ENCODE peak calls at places on chromosomes 5 and 9, in nine cellular contexts. One of them, this sample, is unnamed.

GRCh38 chr9:98808411-98808815 is 943 bp downstream of the GALNT12 start:
- DNase-seq in heart left ventricle: no peak
- DNase-seq in sigmoid colon: peak
- DNase-seq in prostate gland: no peak
- DNase-seq in uterus: no peak
- DNase-seq in spleen: no peak
- DNase-seq in suprapubic skin: no peak
- DNase-seq in vagina: no peak
- DNase-seq in body of pancreas: peak
- DNase-seq in this sample: no peak

GRCh38 chr5:27702339-27702820 is 664.0 kb upstream of the CDH9 start:
- DNase-seq in spleen: no peak
- DNase-seq in suprapubic skin: no peak
- DNase-seq in sigmoid colon: no peak
- DNase-seq in body of pancreas: no peak
- DNase-seq in vagina: no peak
- DNase-seq in uterus: no peak
- DNase-seq in prostate gland: no peak
- DNase-seq in heart left ventricle: no peak
- DNase-seq in this sample: no peak

GRCh38 chr5:160548949-160549665 is 127.5 kb downstream of the PTTG1 start:
- DNase-seq in uterus: no peak
- DNase-seq in spleen: no peak
- DNase-seq in heart left ventricle: no peak
- DNase-seq in sigmoid colon: no peak
- DNase-seq in vagina: no peak
- DNase-seq in body of pancreas: no peak
- DNase-seq in suprapubic skin: no peak
- DNase-seq in prostate gland: no peak
- DNase-seq in this sample: no peak

GRCh38 chr9:125902224-125902623 is 155.1 kb downstream of the PBX3 start:
- DNase-seq in vagina: no peak
- DNase-seq in sigmoid colon: no peak
- DNase-seq in spleen: no peak
- DNase-seq in prostate gland: no peak
- DNase-seq in heart left ventricle: no peak
- DNase-seq in suprapubic skin: no peak
- DNase-seq in body of pancreas: no peak
- DNase-seq in uterus: no peak
- DNase-seq in this sample: no peak

GRCh38 chr5:17156463-17156862 is 61.0 kb upstream of the BASP1 start:
- DNase-seq in heart left ventricle: no peak
- DNase-seq in uterus: no peak
- DNase-seq in suprapubic skin: no peak
- DNase-seq in vagina: no peak
- DNase-seq in spleen: no peak
- DNase-seq in sigmoid colon: no peak
- DNase-seq in prostate gland: no peak
- DNase-seq in body of pancreas: no peak
- DNase-seq in this sample: no peak

GRCh38 chr5:134590992-134591659 is 41.5 kb downstream of the SAR1B start:
- DNase-seq in body of pancreas: no peak
- DNase-seq in spleen: no peak
- DNase-seq in vagina: no peak
- DNase-seq in heart left ventricle: no peak
- DNase-seq in uterus: no peak
- DNase-seq in sigmoid colon: no peak
- DNase-seq in prostate gland: no peak
- DNase-seq in suprapubic skin: no peak
- DNase-seq in this sample: no peak

GRCh38 chr5:135186662-135187522 is 152.9 kb upstream of the PITX1 start:
- DNase-seq in uterus: no peak
- DNase-seq in heart left ventricle: no peak
- DNase-seq in spleen: no peak
- DNase-seq in sigmoid colon: no peak
- DNase-seq in body of pancreas: no peak
- DNase-seq in suprapubic skin: no peak
- DNase-seq in vagina: peak
- DNase-seq in prostate gland: no peak
- DNase-seq in this sample: no peak

GRCh38 chr5:39194466-39195136 is 24.8 kb downstream of the FYB1 start:
- DNase-seq in body of pancreas: no peak
- DNase-seq in uterus: no peak
- DNase-seq in heart left ventricle: no peak
- DNase-seq in prostate gland: no peak
- DNase-seq in vagina: no peak
- DNase-seq in sigmoid colon: no peak
- DNase-seq in spleen: no peak
- DNase-seq in suprapubic skin: no peak
- DNase-seq in this sample: peak

GRCh38 chr9:17793713-17794622 is 215.1 kb downstream of the SH3GL2 start:
- DNase-seq in sigmoid colon: no peak
- DNase-seq in vagina: no peak
- DNase-seq in spleen: no peak
- DNase-seq in prostate gland: no peak
- DNase-seq in suprapubic skin: no peak
- DNase-seq in heart left ventricle: no peak
- DNase-seq in uterus: no peak
- DNase-seq in body of pancreas: peak
- DNase-seq in this sample: no peak

GRCh38 chr5:81717221-81717620 is 33.7 kb downstream of the SSBP2 start:
- DNase-seq in suprapubic skin: no peak
- DNase-seq in body of pancreas: no peak
- DNase-seq in vagina: no peak
- DNase-seq in uterus: no peak
- DNase-seq in heart left ventricle: no peak
- DNase-seq in prostate gland: no peak
- DNase-seq in sigmoid colon: no peak
- DNase-seq in spleen: no peak
- DNase-seq in this sample: no peak

GRCh38 chr9:89814340-89815040 is 209.7 kb downstream of the GADD45G start:
- DNase-seq in sigmoid colon: no peak
- DNase-seq in vagina: peak
- DNase-seq in heart left ventricle: no peak
- DNase-seq in spleen: peak
- DNase-seq in prostate gland: no peak
- DNase-seq in body of pancreas: no peak
- DNase-seq in uterus: no peak
- DNase-seq in suprapubic skin: no peak
- DNase-seq in this sample: no peak

GRCh38 chr5:77679791-77680190 is 41.3 kb upstream of the OTP start:
- DNase-seq in sigmoid colon: no peak
- DNase-seq in spleen: no peak
- DNase-seq in prostate gland: no peak
- DNase-seq in vagina: no peak
- DNase-seq in body of pancreas: no peak
- DNase-seq in heart left ventricle: no peak
- DNase-seq in suprapubic skin: no peak
- DNase-seq in uterus: no peak
- DNase-seq in this sample: no peak

DNA sequence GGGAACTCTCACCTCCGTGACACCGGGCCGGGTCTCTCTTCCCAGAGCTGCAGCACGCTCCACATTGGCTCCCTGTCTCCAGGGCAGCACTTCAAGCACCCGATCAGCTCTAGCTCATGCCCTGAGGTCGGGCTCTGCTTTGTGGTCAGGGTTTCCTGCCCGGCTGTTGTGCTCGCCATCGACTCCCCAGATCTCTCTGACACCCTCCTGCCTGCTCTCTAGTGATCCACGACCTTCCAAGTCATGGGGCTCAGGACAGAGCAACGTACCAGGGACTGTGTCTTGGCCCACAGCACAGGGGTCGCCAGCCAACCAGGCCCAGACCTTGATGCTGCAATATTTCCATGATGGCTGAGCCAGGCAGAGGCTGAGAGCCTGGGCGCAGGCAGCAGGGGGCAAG is 45.1 kb downstream of the PRRT1B start:
- DNase-seq in suprapubic skin: no peak
- DNase-seq in vagina: no peak
- DNase-seq in prostate gland: no peak
- DNase-seq in spleen: peak
- DNase-seq in uterus: no peak
- DNase-seq in sigmoid colon: no peak
- DNase-seq in body of pancreas: no peak
- DNase-seq in heart left ventricle: peak
- DNase-seq in this sample: no peak
- TF ChIP-seq POLR2A in suprapubic skin: no peak
- TF ChIP-seq POLR2A in vagina: no peak
- TF ChIP-seq POLR2A in prostate gland: no peak
- TF ChIP-seq POLR2A in spleen: no peak
- TF ChIP-seq POLR2A in uterus: no peak
- TF ChIP-seq POLR2A in sigmoid colon: no peak
- TF ChIP-seq POLR2A in body of pancreas: no peak
- TF ChIP-seq POLR2A in heart left ventricle: no peak
- TF ChIP-seq POLR2A in this sample: no peak

GRCh38 chr5:90289837-90290236 is 119.7 kb downstream of the CETN3 start:
- DNase-seq in suprapubic skin: no peak
- DNase-seq in uterus: no peak
- DNase-seq in body of pancreas: no peak
- DNase-seq in vagina: no peak
- DNase-seq in heart left ventricle: no peak
- DNase-seq in prostate gland: no peak
- DNase-seq in sigmoid colon: no peak
- DNase-seq in spleen: no peak
- DNase-seq in this sample: no peak
- H3K4me3 ChIP-seq in suprapubic skin: no peak
- H3K4me3 ChIP-seq in uterus: no peak
- H3K4me3 ChIP-seq in body of pancreas: no peak
- H3K4me3 ChIP-seq in vagina: no peak
- H3K4me3 ChIP-seq in heart left ventricle: no peak
- H3K4me3 ChIP-seq in prostate gland: no peak
- H3K4me3 ChIP-seq in sigmoid colon: no peak
- H3K4me3 ChIP-seq in spleen: no peak
- H3K4me3 ChIP-seq in this sample: no peak

GRCh38 chr9:137971477-137972138 is 94.0 kb downstream of the CACNA1B start:
- DNase-seq in spleen: peak
- DNase-seq in vagina: no peak
- DNase-seq in body of pancreas: no peak
- DNase-seq in heart left ventricle: no peak
- DNase-seq in suprapubic skin: peak
- DNase-seq in prostate gland: no peak
- DNase-seq in uterus: peak
- DNase-seq in sigmoid colon: peak
- DNase-seq in this sample: no peak
- TF ChIP-seq CTCF in spleen: no peak
- TF ChIP-seq CTCF in vagina: no peak
- TF ChIP-seq CTCF in body of pancreas: no peak
- TF ChIP-seq CTCF in heart left ventricle: no peak
- TF ChIP-seq CTCF in suprapubic skin: no peak
- TF ChIP-seq CTCF in prostate gland: no peak
- TF ChIP-seq CTCF in uterus: no peak
- TF ChIP-seq CTCF in sigmoid colon: no peak
- TF ChIP-seq CTCF in this sample: no peak

GRCh38 chr9:136372006-136372405 is 1.5 kb downstream of the CARD9 start:
- DNase-seq in heart left ventricle: no peak
- DNase-seq in prostate gland: no peak
- DNase-seq in sigmoid colon: no peak
- DNase-seq in uterus: no peak
- DNase-seq in body of pancreas: no peak
- DNase-seq in spleen: no peak
- DNase-seq in vagina: no peak
- DNase-seq in suprapubic skin: no peak
- DNase-seq in this sample: no peak

GRCh38 chr9:136370687-136371530 is 2.6 kb downstream of the CARD9 start:
- DNase-seq in uterus: no peak
- DNase-seq in suprapubic skin: no peak
- DNase-seq in vagina: no peak
- DNase-seq in sigmoid colon: no peak
- DNase-seq in prostate gland: no peak
- DNase-seq in spleen: no peak
- DNase-seq in body of pancreas: no peak
- DNase-seq in heart left ventricle: no peak
- DNase-seq in this sample: no peak

GRCh38 chr9:136374183-136374575 is 710 bp upstream of the CARD9 start:
- DNase-seq in suprapubic skin: no peak
- DNase-seq in spleen: no peak
- DNase-seq in vagina: no peak
- DNase-seq in sigmoid colon: no peak
- DNase-seq in body of pancreas: no peak
- DNase-seq in uterus: no peak
- DNase-seq in heart left ventricle: no peak
- DNase-seq in prostate gland: no peak
- DNase-seq in this sample: no peak

GRCh38 chr9:136373300-136374182 is at the start of gene CARD9:
- DNase-seq in vagina: no peak
- DNase-seq in spleen: peak
- DNase-seq in prostate gland: no peak
- DNase-seq in heart left ventricle: no peak
- DNase-seq in sigmoid colon: peak
- DNase-seq in uterus: no peak
- DNase-seq in suprapubic skin: no peak
- DNase-seq in body of pancreas: no peak
- DNase-seq in this sample: no peak

GRCh38 chr9:136372561-136373299 is 739 bp downstream of the CARD9 start:
- DNase-seq in sigmoid colon: peak
- DNase-seq in suprapubic skin: no peak
- DNase-seq in uterus: peak
- DNase-seq in body of pancreas: peak
- DNase-seq in vagina: no peak
- DNase-seq in prostate gland: peak
- DNase-seq in heart left ventricle: peak
- DNase-seq in spleen: peak
- DNase-seq in this sample: no peak
- TF ChIP-seq POLR2A in sigmoid colon: no peak
- TF ChIP-seq POLR2A in suprapubic skin: no peak
- TF ChIP-seq POLR2A in uterus: no peak
- TF ChIP-seq POLR2A in body of pancreas: no peak
- TF ChIP-seq POLR2A in vagina: no peak
- TF ChIP-seq POLR2A in prostate gland: no peak
- TF ChIP-seq POLR2A in heart left ventricle: no peak
- TF ChIP-seq POLR2A in spleen: no peak
- TF ChIP-seq POLR2A in this sample: no peak

GRCh38 chr9:94588681-94589080 is 4.9 kb downstream of the FBP2 start:
- DNase-seq in body of pancreas: no peak
- DNase-seq in vagina: no peak
- DNase-seq in prostate gland: no peak
- DNase-seq in spleen: no peak
- DNase-seq in sigmoid colon: no peak
- DNase-seq in heart left ventricle: no peak
- DNase-seq in uterus: no peak
- DNase-seq in suprapubic skin: no peak
- DNase-seq in this sample: no peak

GRCh38 chr9:94599102-94599501 is 5.5 kb upstream of the FBP2 start:
- DNase-seq in sigmoid colon: no peak
- DNase-seq in uterus: no peak
- DNase-seq in heart left ventricle: no peak
- DNase-seq in suprapubic skin: no peak
- DNase-seq in prostate gland: no peak
- DNase-seq in spleen: no peak
- DNase-seq in body of pancreas: no peak
- DNase-seq in vagina: no peak
- DNase-seq in this sample: no peak

GRCh38 chr9:94591876-94592275 is 1.7 kb downstream of the FBP2 start:
- DNase-seq in sigmoid colon: no peak
- DNase-seq in prostate gland: no peak
- DNase-seq in uterus: no peak
- DNase-seq in body of pancreas: no peak
- DNase-seq in suprapubic skin: no peak
- DNase-seq in heart left ventricle: no peak
- DNase-seq in spleen: no peak
- DNase-seq in vagina: no peak
- DNase-seq in this sample: peak

GRCh38 chr9:94593459-94594345 is at the start of gene FBP2:
- DNase-seq in prostate gland: no peak
- DNase-seq in uterus: no peak
- DNase-seq in suprapubic skin: no peak
- DNase-seq in sigmoid colon: no peak
- DNase-seq in heart left ventricle: no peak
- DNase-seq in vagina: no peak
- DNase-seq in body of pancreas: peak
- DNase-seq in spleen: no peak
- DNase-seq in this sample: no peak
- H3K4me3 ChIP-seq in prostate gland: no peak
- H3K4me3 ChIP-seq in uterus: no peak
- H3K4me3 ChIP-seq in suprapubic skin: no peak
- H3K4me3 ChIP-seq in sigmoid colon: no peak
- H3K4me3 ChIP-seq in heart left ventricle: no peak
- H3K4me3 ChIP-seq in vagina: no peak
- H3K4me3 ChIP-seq in body of pancreas: no peak
- H3K4me3 ChIP-seq in spleen: no peak
- H3K4me3 ChIP-seq in this sample: no peak

This sample was measured in lower leg skin.